ENCODE peak calls at places on chromosomes 3 and 15, in five cellular contexts. B is HCT116, L is PC-3, J is spleen, E is uterus. R is an unnamed sample.

GRCh38 chr15:67240235-67241131 is 14.0 kb downstream of the AAGAB start:
- DNase-seq in B (peak; percentile 21), L (peak; percentile 40), J (no peak), E (no peak), R (no peak)

GRCh38 chr3:115836944-115837343 is 213.6 kb downstream of the GAP43 start:
- DNase-seq in B (peak; percentile 28), L (peak; percentile 62), J (no peak), E (no peak), R (peak; percentile 13)

GRCh38 chr15:100596792-100597191 is 5.2 kb downstream of the LINS1 start:
- DNase-seq in B (no peak), L (no peak), J (peak; percentile 80), E (peak; percentile 28), R (peak; percentile 78)

GRCh38 chr3:55198554-55198953 is 270.7 kb upstream of the LRTM1 start:
- DNase-seq in B (no peak), L (no peak), J (no peak), E (no peak), R (peak; percentile 99)

GRCh38 chr15:84915011-84915958 is 30.8 kb downstream of the SLC28A1 start:
- DNase-seq in B (peak; percentile 81), L (peak; percentile 91), J (no peak), E (peak; percentile 82), R (peak; percentile 96)

GRCh38 chr3:120214161-120214560 is 70.9 kb downstream of the GPR156 start:
- DNase-seq in B (no peak), L (peak; percentile 44), J (no peak), E (no peak), R (peak; percentile 7)

GRCh38 chr3:62601238-62601856 is 228.0 kb upstream of the FEZF2 start:
- DNase-seq in B (no peak), L (peak; percentile 75), J (no peak), E (no peak), R (peak; percentile 69)

GRCh38 chr3:120404876-120405275 is 45.9 kb downstream of the FSTL1 start:
- DNase-seq in B (no peak), L (no peak), J (no peak), E (no peak), R (peak; percentile 30)

GRCh38 chr15:36090276-36090946 is 489.0 kb upstream of the CDIN1 start:
- DNase-seq in B (no peak), L (no peak), J (no peak), E (no peak), R (no peak)

GRCh38 chr15:66084704-66085103 is 168.8 kb downstream of the MEGF11 start:
- DNase-seq in B (no peak), L (no peak), J (peak; percentile 35), E (no peak), R (no peak)

GRCh38 chr3:112781611-112782010 is 65.1 kb downstream of the CD200R1L start:
- DNase-seq in B (no peak), L (no peak), J (no peak), E (no peak), R (peak; percentile 25)

GRCh38 chr3:99111235-99111634 is 209.7 kb upstream of the DCBLD2 start:
- DNase-seq in B (no peak), L (peak; percentile 59), J (no peak), E (no peak), R (peak; percentile 33)

GRCh38 chr15:25670025-25670554 is 193.0 kb downstream of the ATP10A start:
- DNase-seq in B (no peak), L (no peak), J (no peak), E (peak; percentile 85), R (peak; percentile 50)

GRCh38 chr15:28020644-28021043 is 78.5 kb downstream of the OCA2 start:
- DNase-seq in B (no peak), L (no peak), J (no peak), E (no peak), R (no peak)

GRCh38 chr3:31237887-31238286 is 294.8 kb upstream of the STT3B start:
- DNase-seq in B (no peak), L (no peak), J (no peak), E (no peak), R (no peak)

GRCh38 chr3:42823351-42823750 is 14.1 kb downstream of the ACKR2 start:
- DNase-seq in B (no peak), L (no peak), J (no peak), E (no peak), R (no peak)

GRCh38 chr3:170717410-170718402 is 131.8 kb upstream of the SLC7A14 start:
- DNase-seq in B (no peak), L (peak; percentile 25), J (no peak), E (no peak), R (peak; percentile 49)

GRCh38 chr15:50262533-50262932 is 3.0 kb downstream of the HDC start:
- DNase-seq in B (no peak), L (no peak), J (no peak), E (no peak), R (no peak)

GRCh38 chr3:170740726-170741591 is 129.0 kb downstream of the RPL22L1 start:
- DNase-seq in B (no peak), L (peak; percentile 93), J (no peak), E (peak; percentile 71), R (peak; percentile 78)

GRCh38 chr3:106628407-106628806 is 748.8 kb upstream of the CCDC54 start:
- DNase-seq in B (no peak), L (peak; percentile 48), J (no peak), E (no peak), R (peak; percentile 41)

GRCh38 chr3:74314696-74315095 is 299.8 kb downstream of the CNTN3 start:
- DNase-seq in B (no peak), L (no peak), J (no peak), E (no peak), R (no peak)

GRCh38 chr15:44275431-44275830 is 13.1 kb upstream of the GOLM2 start:
- DNase-seq in B (no peak), L (no peak), J (no peak), E (no peak), R (no peak)

GRCh38 chr3:147373301-147373700 is 33.0 kb downstream of the ZIC4 start:
- DNase-seq in B (no peak), L (no peak), J (no peak), E (no peak), R (no peak)

GRCh38 chr15:101651753-101652097 is 456 bp downstream of the TM2D3 start:
- DNase-seq in B (no peak), L (peak; percentile 31), J (no peak), E (no peak), R (no peak)

GRCh38 chr15:74960995-74961588 is 4.5 kb upstream of the RPP25 start:
- DNase-seq in B (no peak), L (no peak), J (no peak), E (no peak), R (no peak)

GRCh38 chr3:196143708-196144382 is 62.0 kb upstream of the TFRC start:
- DNase-seq in B (no peak), L (no peak), J (no peak), E (no peak), R (no peak)
- H3K4me1 ChIP-seq in B (no peaks in the 10 kb centered on the region), L (peaks cover 16% of the 10 kb centered on the region), J (peaks cover 18% of the 10 kb centered on the region), E (peaks cover 4% of the 10 kb centered on the region), R (peaks cover 9% of the 10 kb centered on the region)

GRCh38 chr3:173785004-173785403 is 387.5 kb downstream of the NLGN1 start:
- DNase-seq in B (no peak), L (no peak), J (no peak), E (no peak), R (no peak)
- TF ChIP-seq CTCF in B (peak; percentile 33), L (peak; percentile 32), J (no peak), E (no peak), R (no peak)

DNA sequence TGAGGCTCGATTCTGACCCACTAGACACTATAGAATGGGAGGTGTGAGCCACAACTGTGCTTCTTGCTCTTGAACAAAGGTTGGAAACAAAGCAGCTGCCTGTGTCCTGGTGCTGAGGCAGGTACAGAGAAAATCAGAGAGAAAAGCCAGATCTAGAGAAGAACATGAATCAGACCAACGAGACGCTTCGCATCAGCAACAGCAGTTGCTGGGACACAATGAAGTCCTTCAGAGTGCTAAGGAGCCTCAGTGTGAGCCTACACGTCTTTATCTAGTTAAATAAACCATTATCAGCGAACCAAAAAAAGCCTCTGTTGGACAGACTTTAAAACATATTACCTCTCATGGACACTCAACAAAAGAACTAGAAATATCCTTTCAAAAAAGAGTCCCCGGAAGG is 86.3 kb upstream of the MEX3B start:
- DNase-seq in B (no peak), L (no peak), J (no peak), E (no peak), R (peak; percentile 47)
- H3K4me1 ChIP-seq in B (peaks cover 14% of the 10 kb centered on the region), L (peaks cover 48% of the 10 kb centered on the region), J (no peaks in the 10 kb centered on the region), E (peaks cover 13% of the 10 kb centered on the region), R (peaks cover 62% of the 10 kb centered on the region)

GRCh38 chr3:58090351-58090750 is 82.1 kb downstream of the FLNB start:
- DNase-seq in B (no peak), L (no peak), J (no peak), E (no peak), R (peak; percentile 37)

GRCh38 chr3:58095471-58096145 is 87.4 kb downstream of the FLNB start:
- DNase-seq in B (no peak), L (no peak), J (no peak), E (no peak), R (no peak)

GRCh38 chr3:58092516-58092915 is 84.3 kb downstream of the FLNB start:
- DNase-seq in B (no peak), L (no peak), J (no peak), E (no peak), R (no peak)

GRCh38 chr3:58094657-58095056 is 86.4 kb downstream of the FLNB start:
- DNase-seq in B (no peak), L (no peak), J (no peak), E (no peak), R (no peak)

GRCh38 chr3:58093573-58094195 is 85.5 kb downstream of the FLNB start:
- DNase-seq in B (no peak), L (peak; percentile 67), J (no peak), E (no peak), R (peak; percentile 87)
- TF ChIP-seq CTCF in B (no peak), L (no peak), J (no peak), E (no peak), R (no peak)

GRCh38 chr3:69485489-69485888 is 99.6 kb upstream of the FRMD4B start:
- DNase-seq in B (no peak), L (no peak), J (peak; percentile 56), E (no peak), R (no peak)

GRCh38 chr3:69488026-69488425 is 102.1 kb upstream of the FRMD4B start:
- DNase-seq in B (no peak), L (no peak), J (no peak), E (no peak), R (no peak)

GRCh38 chr3:69484507-69485393 is 98.9 kb upstream of the FRMD4B start:
- DNase-seq in B (no peak), L (no peak), J (peak; percentile 66), E (no peak), R (no peak)
- H3K4me1 ChIP-seq in B (no peaks in the 10 kb centered on the region), L (no peaks in the 10 kb centered on the region), J (peaks cover 5% of the 10 kb centered on the region), E (no peaks in the 10 kb centered on the region), R (no peaks in the 10 kb centered on the region)

DNA sequence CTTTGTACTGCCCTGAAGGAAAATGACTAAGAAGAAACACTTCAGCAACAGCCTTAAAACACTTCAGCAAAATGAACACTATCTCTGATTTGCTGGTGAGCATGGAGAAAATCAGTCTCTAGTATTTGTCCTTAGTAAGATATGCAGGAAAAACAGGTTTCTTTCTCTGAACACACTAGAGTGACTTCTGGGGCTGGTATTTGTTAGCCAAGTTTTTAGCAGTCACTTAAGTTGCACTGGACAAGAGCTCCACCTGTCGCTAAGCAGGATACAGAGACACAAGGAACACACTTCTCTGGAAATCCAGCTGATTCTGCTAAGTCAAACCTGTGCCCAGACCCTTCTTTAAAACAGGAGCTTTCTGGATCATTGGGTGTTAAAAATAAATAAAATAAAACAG is 65.3 kb downstream of the CHAC1 start:
- DNase-seq in B (no peak), L (peak; percentile 89), J (no peak), E (no peak), R (peak; percentile 28)
- TF ChIP-seq CTCF in B (no peak), L (peak; percentile 84), J (peak; percentile 41), E (peak; percentile 45), R (peak; percentile 20)

R was measured in astrocyte.